ENCODE peak calls at places on chromosomes 13 and 19, in eight cellular contexts. One of them, this sample, is unnamed.

GRCh38 chr19:8512115-8512967 is 1.6 kb downstream of the ZNF414 start:
- DNase-seq in left ventricle myocardium inferior: no peak
- DNase-seq in activated B cell treated with CpG ODN at 0.5 μM for 24 hours: no peak
- DNase-seq in thoracic aorta: no peak
- DNase-seq in heart right ventricle: no peak
- DNase-seq in psoas muscle: no peak
- DNase-seq in gastrocnemius medialis: no peak
- DNase-seq in lower leg skin: no peak
- DNase-seq in this sample: no peak

GRCh38 chr13:70964124-70964523 is 855.9 kb upstream of the KLHL1 start:
- DNase-seq in left ventricle myocardium inferior: no peak
- DNase-seq in activated B cell treated with CpG ODN at 0.5 μM for 24 hours: no peak
- DNase-seq in thoracic aorta: no peak
- DNase-seq in heart right ventricle: no peak
- DNase-seq in psoas muscle: no peak
- DNase-seq in gastrocnemius medialis: no peak
- DNase-seq in lower leg skin: no peak
- DNase-seq in this sample: no peak

GRCh38 chr13:99436686-99437416 is 64.4 kb upstream of the TM9SF2 start:
- DNase-seq in left ventricle myocardium inferior: peak; percentile 85
- DNase-seq in activated B cell treated with CpG ODN at 0.5 μM for 24 hours: peak; percentile 87
- DNase-seq in thoracic aorta: peak; percentile 46
- DNase-seq in heart right ventricle: peak; percentile 82
- DNase-seq in psoas muscle: peak; percentile 90
- DNase-seq in gastrocnemius medialis: peak; percentile 58
- DNase-seq in lower leg skin: peak; percentile 75
- DNase-seq in this sample: peak; percentile 88

GRCh38 chr19:38583219-38583984 is 34.4 kb downstream of the MAP4K1 start:
- DNase-seq in left ventricle myocardium inferior: no peak
- DNase-seq in activated B cell treated with CpG ODN at 0.5 μM for 24 hours: peak; percentile 25
- DNase-seq in thoracic aorta: no peak
- DNase-seq in heart right ventricle: no peak
- DNase-seq in psoas muscle: no peak
- DNase-seq in gastrocnemius medialis: no peak
- DNase-seq in lower leg skin: no peak
- DNase-seq in this sample: no peak

GRCh38 chr19:35908977-35909683 is 1.0 kb upstream of the TYROBP start:
- DNase-seq in left ventricle myocardium inferior: peak; percentile 77
- DNase-seq in activated B cell treated with CpG ODN at 0.5 μM for 24 hours: peak; percentile 70
- DNase-seq in thoracic aorta: no peak
- DNase-seq in heart right ventricle: peak; percentile 72
- DNase-seq in psoas muscle: peak; percentile 84
- DNase-seq in gastrocnemius medialis: peak; percentile 50
- DNase-seq in lower leg skin: peak; percentile 68
- DNase-seq in this sample: no peak

GRCh38 chr13:43134896-43135295 is 111.5 kb downstream of the DNAJC15 start:
- DNase-seq in left ventricle myocardium inferior: no peak
- DNase-seq in activated B cell treated with CpG ODN at 0.5 μM for 24 hours: no peak
- DNase-seq in thoracic aorta: no peak
- DNase-seq in heart right ventricle: no peak
- DNase-seq in psoas muscle: no peak
- DNase-seq in gastrocnemius medialis: no peak
- DNase-seq in lower leg skin: no peak
- DNase-seq in this sample: peak; percentile 38

GRCh38 chr13:77863037-77863630 is 55.5 kb downstream of the EDNRB start:
- DNase-seq in left ventricle myocardium inferior: no peak
- DNase-seq in activated B cell treated with CpG ODN at 0.5 μM for 24 hours: no peak
- DNase-seq in thoracic aorta: no peak
- DNase-seq in heart right ventricle: no peak
- DNase-seq in psoas muscle: no peak
- DNase-seq in gastrocnemius medialis: no peak
- DNase-seq in lower leg skin: no peak
- DNase-seq in this sample: no peak

GRCh38 chr19:29662604-29663404 is 2.5 kb upstream of the PLEKHF1 start:
- DNase-seq in left ventricle myocardium inferior: peak; percentile 60
- DNase-seq in activated B cell treated with CpG ODN at 0.5 μM for 24 hours: no peak
- DNase-seq in thoracic aorta: peak; percentile 56
- DNase-seq in heart right ventricle: peak; percentile 65
- DNase-seq in psoas muscle: peak; percentile 80
- DNase-seq in gastrocnemius medialis: no peak
- DNase-seq in lower leg skin: peak; percentile 72
- DNase-seq in this sample: no peak

GRCh38 chr13:95552539-95553270 is at the start of gene CLDN10:
- DNase-seq in left ventricle myocardium inferior: no peak
- DNase-seq in activated B cell treated with CpG ODN at 0.5 μM for 24 hours: no peak
- DNase-seq in thoracic aorta: no peak
- DNase-seq in heart right ventricle: no peak
- DNase-seq in psoas muscle: no peak
- DNase-seq in gastrocnemius medialis: no peak
- DNase-seq in lower leg skin: no peak
- DNase-seq in this sample: peak; percentile 84

GRCh38 chr13:111025310-111025709 is 89.8 kb upstream of the ARHGEF7 start:
- DNase-seq in left ventricle myocardium inferior: no peak
- DNase-seq in activated B cell treated with CpG ODN at 0.5 μM for 24 hours: no peak
- DNase-seq in thoracic aorta: no peak
- DNase-seq in heart right ventricle: no peak
- DNase-seq in psoas muscle: no peak
- DNase-seq in gastrocnemius medialis: no peak
- DNase-seq in lower leg skin: no peak
- DNase-seq in this sample: no peak

GRCh38 chr13:110275931-110276552 is 30.9 kb downstream of the COL4A1 start:
- DNase-seq in left ventricle myocardium inferior: peak; percentile 76
- DNase-seq in activated B cell treated with CpG ODN at 0.5 μM for 24 hours: no peak
- DNase-seq in thoracic aorta: no peak
- DNase-seq in heart right ventricle: no peak
- DNase-seq in psoas muscle: peak; percentile 82
- DNase-seq in gastrocnemius medialis: peak; percentile 57
- DNase-seq in lower leg skin: peak; percentile 57
- DNase-seq in this sample: no peak

GRCh38 chr19:46350029-46350757 is 3.3 kb downstream of the PPP5C start:
- DNase-seq in left ventricle myocardium inferior: no peak
- DNase-seq in activated B cell treated with CpG ODN at 0.5 μM for 24 hours: no peak
- DNase-seq in thoracic aorta: no peak
- DNase-seq in heart right ventricle: peak; percentile 27
- DNase-seq in psoas muscle: no peak
- DNase-seq in gastrocnemius medialis: no peak
- DNase-seq in lower leg skin: no peak
- DNase-seq in this sample: no peak

GRCh38 chr13:30026093-30026492 is 175.7 kb upstream of the UBL3 start:
- DNase-seq in left ventricle myocardium inferior: no peak
- DNase-seq in activated B cell treated with CpG ODN at 0.5 μM for 24 hours: no peak
- DNase-seq in thoracic aorta: no peak
- DNase-seq in heart right ventricle: no peak
- DNase-seq in psoas muscle: no peak
- DNase-seq in gastrocnemius medialis: no peak
- DNase-seq in lower leg skin: peak; percentile 33
- DNase-seq in this sample: no peak

GRCh38 chr19:16381756-16382401 is 57.3 kb downstream of the KLF2 start:
- DNase-seq in left ventricle myocardium inferior: peak; percentile 80
- DNase-seq in activated B cell treated with CpG ODN at 0.5 μM for 24 hours: no peak
- DNase-seq in thoracic aorta: peak; percentile 90
- DNase-seq in heart right ventricle: peak; percentile 83
- DNase-seq in psoas muscle: peak; percentile 97
- DNase-seq in gastrocnemius medialis: peak; percentile 93
- DNase-seq in lower leg skin: peak; percentile 89
- DNase-seq in this sample: no peak

GRCh38 chr13:98976338-98976737 is 1.5 kb downstream of the DOCK9 start:
- DNase-seq in left ventricle myocardium inferior: no peak
- DNase-seq in activated B cell treated with CpG ODN at 0.5 μM for 24 hours: no peak
- DNase-seq in thoracic aorta: no peak
- DNase-seq in heart right ventricle: no peak
- DNase-seq in psoas muscle: no peak
- DNase-seq in gastrocnemius medialis: no peak
- DNase-seq in lower leg skin: no peak
- DNase-seq in this sample: no peak

GRCh38 chr19:52935434-52935833 is 12.2 kb upstream of the ZNF888 start:
- DNase-seq in left ventricle myocardium inferior: no peak
- DNase-seq in activated B cell treated with CpG ODN at 0.5 μM for 24 hours: no peak
- DNase-seq in thoracic aorta: no peak
- DNase-seq in heart right ventricle: no peak
- DNase-seq in psoas muscle: no peak
- DNase-seq in gastrocnemius medialis: no peak
- DNase-seq in lower leg skin: no peak
- DNase-seq in this sample: no peak

GRCh38 chr13:40666905-40667621 is 622 bp upstream of the FOXO1 start:
- DNase-seq in left ventricle myocardium inferior: peak; percentile 36
- DNase-seq in activated B cell treated with CpG ODN at 0.5 μM for 24 hours: peak; percentile 55
- DNase-seq in thoracic aorta: no peak
- DNase-seq in heart right ventricle: peak; percentile 56
- DNase-seq in psoas muscle: peak; percentile 75
- DNase-seq in gastrocnemius medialis: peak; percentile 32
- DNase-seq in lower leg skin: peak; percentile 56
- DNase-seq in this sample: peak; percentile 69

GRCh38 chr19:35213678-35214632 is 14.6 kb downstream of the FAM187B start:
- DNase-seq in left ventricle myocardium inferior: peak; percentile 35
- DNase-seq in activated B cell treated with CpG ODN at 0.5 μM for 24 hours: peak; percentile 74
- DNase-seq in thoracic aorta: peak; percentile 31
- DNase-seq in heart right ventricle: no peak
- DNase-seq in psoas muscle: peak; percentile 64
- DNase-seq in gastrocnemius medialis: peak; percentile 66
- DNase-seq in lower leg skin: peak; percentile 87
- DNase-seq in this sample: no peak

GRCh38 chr13:91200486-91200885 is 147.0 kb upstream of the MIR17HG start:
- DNase-seq in left ventricle myocardium inferior: no peak
- DNase-seq in activated B cell treated with CpG ODN at 0.5 μM for 24 hours: no peak
- DNase-seq in thoracic aorta: no peak
- DNase-seq in heart right ventricle: no peak
- DNase-seq in psoas muscle: no peak
- DNase-seq in gastrocnemius medialis: no peak
- DNase-seq in lower leg skin: no peak
- DNase-seq in this sample: no peak

GRCh38 chr13:37716796-37717195 is 118.2 kb upstream of the POSTN start:
- DNase-seq in left ventricle myocardium inferior: no peak
- DNase-seq in activated B cell treated with CpG ODN at 0.5 μM for 24 hours: no peak
- DNase-seq in thoracic aorta: no peak
- DNase-seq in heart right ventricle: no peak
- DNase-seq in psoas muscle: no peak
- DNase-seq in gastrocnemius medialis: no peak
- DNase-seq in lower leg skin: no peak
- DNase-seq in this sample: no peak

GRCh38 chr13:98274921-98275487 is 97.9 kb upstream of the RNF113B start:
- DNase-seq in left ventricle myocardium inferior: no peak
- DNase-seq in activated B cell treated with CpG ODN at 0.5 μM for 24 hours: no peak
- DNase-seq in thoracic aorta: no peak
- DNase-seq in heart right ventricle: no peak
- DNase-seq in psoas muscle: no peak
- DNase-seq in gastrocnemius medialis: no peak
- DNase-seq in lower leg skin: no peak
- DNase-seq in this sample: no peak

DNA sequence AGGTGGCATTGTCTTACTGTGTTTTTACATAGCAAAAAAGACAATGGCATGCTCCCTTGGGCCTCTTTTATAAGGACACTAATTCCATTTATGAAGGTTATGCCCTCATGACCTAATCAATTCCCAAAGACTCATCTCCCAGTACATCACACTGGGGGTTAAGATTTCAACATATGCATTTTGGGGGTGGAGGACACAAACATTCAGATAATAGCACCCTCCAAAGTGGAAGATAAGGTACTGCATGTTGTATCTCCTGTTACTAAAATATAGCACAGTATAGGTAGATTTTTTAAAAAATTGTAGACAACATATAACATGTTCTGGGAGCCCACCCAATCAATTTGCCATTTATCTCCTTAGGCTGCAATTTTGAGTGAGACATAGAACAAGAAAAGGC is 221.2 kb downstream of the LIG4 start:
- DNase-seq in left ventricle myocardium inferior: no peak
- DNase-seq in activated B cell treated with CpG ODN at 0.5 μM for 24 hours: no peak
- DNase-seq in thoracic aorta: no peak
- DNase-seq in heart right ventricle: no peak
- DNase-seq in psoas muscle: no peak
- DNase-seq in gastrocnemius medialis: no peak
- DNase-seq in lower leg skin: no peak
- DNase-seq in this sample: no peak
- TF ChIP-seq CTCF in left ventricle myocardium inferior: no peak
- TF ChIP-seq CTCF in activated B cell treated with CpG ODN at 0.5 μM for 24 hours: no peak
- TF ChIP-seq CTCF in thoracic aorta: no peak
- TF ChIP-seq CTCF in heart right ventricle: no peak
- TF ChIP-seq CTCF in psoas muscle: no peak
- TF ChIP-seq CTCF in gastrocnemius medialis: no peak
- TF ChIP-seq CTCF in lower leg skin: no peak
- TF ChIP-seq CTCF in this sample: no peak

GRCh38 chr19:10421240-10421948 is 1.1 kb downstream of the PDE4A start:
- DNase-seq in left ventricle myocardium inferior: no peak
- DNase-seq in activated B cell treated with CpG ODN at 0.5 μM for 24 hours: no peak
- DNase-seq in thoracic aorta: no peak
- DNase-seq in heart right ventricle: no peak
- DNase-seq in psoas muscle: no peak
- DNase-seq in gastrocnemius medialis: no peak
- DNase-seq in lower leg skin: no peak
- DNase-seq in this sample: no peak

GRCh38 chr19:10421981-10422461 is 1.7 kb downstream of the PDE4A start:
- DNase-seq in left ventricle myocardium inferior: no peak
- DNase-seq in activated B cell treated with CpG ODN at 0.5 μM for 24 hours: no peak
- DNase-seq in thoracic aorta: no peak
- DNase-seq in heart right ventricle: no peak
- DNase-seq in psoas muscle: no peak
- DNase-seq in gastrocnemius medialis: no peak
- DNase-seq in lower leg skin: no peak
- DNase-seq in this sample: no peak

GRCh38 chr19:10419200-10419645 is 1.1 kb upstream of the PDE4A start:
- DNase-seq in left ventricle myocardium inferior: no peak
- DNase-seq in activated B cell treated with CpG ODN at 0.5 μM for 24 hours: peak; percentile 54
- DNase-seq in thoracic aorta: no peak
- DNase-seq in heart right ventricle: no peak
- DNase-seq in psoas muscle: peak; percentile 62
- DNase-seq in gastrocnemius medialis: no peak
- DNase-seq in lower leg skin: no peak
- DNase-seq in this sample: no peak

GRCh38 chr19:10419646-10420443 is 493 bp upstream of the PDE4A start:
- DNase-seq in left ventricle myocardium inferior: no peak
- DNase-seq in activated B cell treated with CpG ODN at 0.5 μM for 24 hours: no peak
- DNase-seq in thoracic aorta: no peak
- DNase-seq in heart right ventricle: no peak
- DNase-seq in psoas muscle: peak; percentile 62
- DNase-seq in gastrocnemius medialis: no peak
- DNase-seq in lower leg skin: no peak
- DNase-seq in this sample: peak; percentile 75

GRCh38 chr19:10420444-10421239 is at the start of gene PDE4A:
- DNase-seq in left ventricle myocardium inferior: no peak
- DNase-seq in activated B cell treated with CpG ODN at 0.5 μM for 24 hours: peak; percentile 60
- DNase-seq in thoracic aorta: no peak
- DNase-seq in heart right ventricle: no peak
- DNase-seq in psoas muscle: peak; percentile 60
- DNase-seq in gastrocnemius medialis: no peak
- DNase-seq in lower leg skin: no peak
- DNase-seq in this sample: peak; percentile 81
- TF ChIP-seq CTCF in left ventricle myocardium inferior: peak; percentile 16
- TF ChIP-seq CTCF in activated B cell treated with CpG ODN at 0.5 μM for 24 hours: no peak
- TF ChIP-seq CTCF in thoracic aorta: no peak
- TF ChIP-seq CTCF in heart right ventricle: peak; percentile 21
- TF ChIP-seq CTCF in psoas muscle: peak; percentile 21
- TF ChIP-seq CTCF in gastrocnemius medialis: peak; percentile 5
- TF ChIP-seq CTCF in lower leg skin: no peak
- TF ChIP-seq CTCF in this sample: peak; percentile 79

GRCh38 chr19:3618811-3619630 is 7.6 kb downstream of the CACTIN start:
- DNase-seq in left ventricle myocardium inferior: no peak
- DNase-seq in activated B cell treated with CpG ODN at 0.5 μM for 24 hours: no peak
- DNase-seq in thoracic aorta: no peak
- DNase-seq in heart right ventricle: peak; percentile 13
- DNase-seq in psoas muscle: no peak
- DNase-seq in gastrocnemius medialis: no peak
- DNase-seq in lower leg skin: no peak
- DNase-seq in this sample: no peak
- TF ChIP-seq CTCF in left ventricle myocardium inferior: no peak
- TF ChIP-seq CTCF in activated B cell treated with CpG ODN at 0.5 μM for 24 hours: no peak
- TF ChIP-seq CTCF in thoracic aorta: no peak
- TF ChIP-seq CTCF in heart right ventricle: peak; percentile 31
- TF ChIP-seq CTCF in psoas muscle: no peak
- TF ChIP-seq CTCF in gastrocnemius medialis: no peak
- TF ChIP-seq CTCF in lower leg skin: no peak
- TF ChIP-seq CTCF in this sample: peak; percentile 41

GRCh38 chr19:31314849-31315620 is 34.2 kb downstream of the TSHZ3 start:
- DNase-seq in left ventricle myocardium inferior: no peak
- DNase-seq in activated B cell treated with CpG ODN at 0.5 μM for 24 hours: no peak
- DNase-seq in thoracic aorta: no peak
- DNase-seq in heart right ventricle: no peak
- DNase-seq in psoas muscle: no peak
- DNase-seq in gastrocnemius medialis: no peak
- DNase-seq in lower leg skin: no peak
- DNase-seq in this sample: no peak
- TF ChIP-seq CTCF in left ventricle myocardium inferior: no peak
- TF ChIP-seq CTCF in activated B cell treated with CpG ODN at 0.5 μM for 24 hours: no peak
- TF ChIP-seq CTCF in thoracic aorta: no peak
- TF ChIP-seq CTCF in heart right ventricle: no peak
- TF ChIP-seq CTCF in psoas muscle: no peak
- TF ChIP-seq CTCF in gastrocnemius medialis: no peak
- TF ChIP-seq CTCF in lower leg skin: no peak
- TF ChIP-seq CTCF in this sample: peak; percentile 21

This sample was measured in glutamatergic neuron.